ENCODE peak calls at places on chromosomes 2 and 18, in seven cellular contexts. N is HCT116, Z is PC-9, I is GM23338, Y is hepatocyte, C is PC-3, A is MM.1S. S is an unnamed sample. For H3K9me2, the result is how much of the 10 kb centered on the place peaks cover.

GRCh38 chr2:201980389-201980821 is 53.2 kb upstream of the FZD7 start:
- DNase-seq in N (no peak), Z (no peak), I (no peak), Y (no peak), C (no peak), A (peak), S (no peak)

GRCh38 chr2:180707867-180708205 is 272.6 kb upstream of the UBE2E3 start:
- DNase-seq in N (peak), Z (peak), I (no peak), Y (peak), C (peak), A (no peak), S (no peak)

GRCh38 chr2:28437142-28437835 is 44.6 kb downstream of the FOSL2 start:
- DNase-seq in N (no peak), Z (peak), I (no peak), Y (no peak), C (no peak), A (no peak), S (no peak)

GRCh38 chr2:239953418-239954061 is 71.6 kb downstream of the NDUFA10 start:
- DNase-seq in N (no peak), Z (no peak), I (no peak), Y (no peak), C (no peak), A (no peak), S (no peak)

GRCh38 chr2:109427661-109428091 is 186.1 kb downstream of the SEPTIN10 start:
- DNase-seq in N (no peak), Z (no peak), I (no peak), Y (no peak), C (no peak), A (no peak), S (no peak)

GRCh38 chr2:79994915-79995419 is 309.6 kb downstream of the LRRTM1 start:
- DNase-seq in N (no peak), Z (no peak), I (no peak), Y (no peak), C (no peak), A (no peak), S (no peak)

GRCh38 chr2:132929786-132930185 is 259.8 kb upstream of the LYPD1 start:
- DNase-seq in N (no peak), Z (no peak), I (no peak), Y (peak), C (no peak), A (no peak), S (no peak)

GRCh38 chr2:73700111-73700510 is 37.0 kb downstream of the TPRKB start:
- DNase-seq in N (no peak), Z (peak), I (no peak), Y (no peak), C (peak), A (no peak), S (no peak)

GRCh38 chr2:134976074-134976702 is 57.6 kb downstream of the CCNT2 start:
- DNase-seq in N (no peak), Z (no peak), I (no peak), Y (no peak), C (no peak), A (peak), S (no peak)

GRCh38 chr2:157875720-157876065 is 437 bp downstream of the ACVR1 start:
- DNase-seq in N (no peak), Z (no peak), I (peak), Y (peak), C (peak), A (peak), S (no peak)

GRCh38 chr2:46970334-46971288 is 55.0 kb upstream of the MCFD2 start:
- DNase-seq in N (no peak), Z (peak), I (no peak), Y (peak), C (peak), A (no peak), S (no peak)

GRCh38 chr2:119231975-119232665 is 8.5 kb downstream of the STEAP3 start:
- DNase-seq in N (no peak), Z (no peak), I (no peak), Y (no peak), C (peak), A (no peak), S (no peak)

GRCh38 chr18:79506191-79507075 is 110.7 kb downstream of the NFATC1 start:
- DNase-seq in N (no peak), Z (no peak), I (no peak), Y (no peak), C (no peak), A (no peak), S (no peak)

GRCh38 chr2:212001280-212001679 is 537.3 kb downstream of the ERBB4 start:
- DNase-seq in N (no peak), Z (no peak), I (no peak), Y (no peak), C (no peak), A (no peak), S (no peak)

GRCh38 chr2:54629914-54630609 is 93.4 kb upstream of the EML6 start:
- DNase-seq in N (no peak), Z (no peak), I (no peak), Y (peak), C (peak), A (no peak), S (no peak)

GRCh38 chr2:205198130-205198505 is 484.2 kb upstream of the NRP2 start:
- DNase-seq in N (no peak), Z (no peak), I (peak), Y (no peak), C (peak), A (no peak), S (no peak)

GRCh38 chr2:134220525-134220924 is 33.3 kb upstream of the MGAT5 start:
- DNase-seq in N (no peak), Z (no peak), I (no peak), Y (no peak), C (no peak), A (no peak), S (no peak)

GRCh38 chr18:61575419-61575818 is 242.2 kb downstream of the CDH20 start:
- DNase-seq in N (no peak), Z (no peak), I (peak), Y (no peak), C (no peak), A (no peak), S (no peak)

GRCh38 chr18:63317556-63317946 is 2.0 kb downstream of the BCL2 start:
- DNase-seq in N (no peak), Z (no peak), I (no peak), Y (no peak), C (no peak), A (peak), S (no peak)

GRCh38 chr2:60745761-60746160 is 10.3 kb upstream of the PAPOLG start:
- DNase-seq in N (no peak), Z (no peak), I (no peak), Y (no peak), C (no peak), A (no peak), S (no peak)

GRCh38 chr2:8219631-8220393 is 462.0 kb upstream of the ID2 start:
- DNase-seq in N (no peak), Z (no peak), I (no peak), Y (no peak), C (no peak), A (no peak), S (no peak)

GRCh38 chr2:70084973-70085710 is 2.1 kb upstream of the PCBP1 start:
- DNase-seq in N (peak), Z (peak), I (peak), Y (peak), C (peak), A (peak), S (peak)

GRCh38 chr2:210591663-210592062 is 35.3 kb downstream of the CPS1 start:
- DNase-seq in N (no peak), Z (no peak), I (no peak), Y (no peak), C (no peak), A (no peak), S (no peak)

GRCh38 chr2:210584834-210585233 is 28.4 kb downstream of the CPS1 start:
- DNase-seq in N (peak), Z (peak), I (peak), Y (peak), C (peak), A (no peak), S (no peak)

DNA sequence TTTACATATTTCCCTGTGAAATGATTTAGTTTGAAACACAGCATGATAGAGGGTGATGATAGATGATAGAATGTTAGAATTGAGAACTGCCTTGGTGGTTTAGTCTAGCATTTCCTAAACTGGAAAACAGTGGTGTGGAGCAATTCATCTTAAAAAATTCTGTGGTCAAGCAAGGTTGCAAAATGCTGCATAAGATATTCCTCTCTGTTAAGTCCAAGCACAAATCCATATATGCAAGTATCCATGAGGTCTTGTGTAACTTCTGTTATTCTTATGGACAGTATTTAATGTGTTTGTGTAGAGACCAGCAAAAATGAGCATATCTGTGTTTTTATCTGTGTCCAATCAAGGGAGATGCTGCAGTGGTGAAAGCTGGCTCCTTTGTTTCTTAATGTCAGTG is 30.0 kb downstream of the CPS1 start:
- DNase-seq in N (no peak), Z (no peak), I (no peak), Y (no peak), C (no peak), A (no peak), S (no peak)
- H3K9me2 ChIP-seq in N (under half), Z (under half), I (under half), Y (under half), C (under half), A (under half), S (under half)

GRCh38 chr2:227813562-227814353 is at the start of gene CCL20:
- DNase-seq in N (no peak), Z (no peak), I (peak), Y (peak), C (no peak), A (no peak), S (no peak)
- TF ChIP-seq CTCF in N (no peak), Z (no peak), I (peak), Y (no peak), C (peak), A (no peak), S (no peak)

DNA sequence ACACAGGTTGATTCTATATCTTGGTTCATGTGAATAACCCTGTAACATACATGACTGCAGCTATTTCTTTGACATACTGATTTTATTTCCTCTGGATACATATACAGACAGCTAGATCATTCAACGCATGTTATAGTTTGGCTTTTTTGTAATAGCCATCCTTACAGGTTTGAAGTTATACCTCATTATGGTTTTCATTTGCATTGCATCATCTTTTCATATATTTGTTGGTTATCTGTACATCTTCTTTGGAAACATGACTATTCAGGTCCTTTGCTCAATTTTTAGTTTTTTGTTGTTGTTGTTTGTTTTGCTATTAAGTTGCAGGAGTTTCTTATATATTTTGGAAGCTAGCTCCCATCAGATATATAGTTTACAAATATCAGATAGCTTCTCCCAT is 276.2 kb upstream of the NETO1 start:
- DNase-seq in N (no peak), Z (no peak), I (no peak), Y (no peak), C (no peak), A (no peak), S (no peak)
- H3K9me2 ChIP-seq in N (under half), Z (under half), I (under half), Y (under half), C (under half), A (under half), S (under half)

DNA sequence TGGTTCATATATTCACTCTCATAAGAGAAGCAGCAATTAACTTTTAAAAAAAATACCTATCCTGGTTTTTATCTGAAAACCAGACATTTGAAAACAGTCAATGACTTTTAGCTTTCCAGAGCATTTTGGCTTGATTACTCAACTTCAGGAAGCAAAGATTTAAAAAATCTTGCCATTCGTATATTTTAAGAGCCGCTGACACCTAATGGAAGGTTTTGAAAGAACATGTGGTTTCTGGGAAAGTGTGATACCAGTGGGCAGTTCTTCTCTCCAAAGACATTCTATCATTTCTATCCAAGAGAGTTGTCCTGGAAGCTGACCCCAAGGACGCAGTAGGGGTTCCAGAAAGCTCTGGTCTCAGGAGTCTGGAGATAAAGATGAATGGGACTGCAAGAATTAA is 234.7 kb downstream of the TTC32 start:
- DNase-seq in N (peak), Z (no peak), I (peak), Y (no peak), C (peak), A (peak), S (no peak)
- TF ChIP-seq CTCF in N (peak), Z (peak), I (peak), Y (peak), C (peak), A (peak), S (peak)

GRCh38 chr18:22734103-22734661 is 198.9 kb upstream of the RBBP8 start:
- DNase-seq in N (no peak), Z (no peak), I (no peak), Y (no peak), C (no peak), A (no peak), S (no peak)

GRCh38 chr18:22734812-22735627 is 198.1 kb upstream of the RBBP8 start:
- DNase-seq in N (no peak), Z (no peak), I (no peak), Y (no peak), C (no peak), A (no peak), S (no peak)

GRCh38 chr18:22728481-22729105 is 204.5 kb upstream of the RBBP8 start:
- DNase-seq in N (no peak), Z (no peak), I (no peak), Y (no peak), C (no peak), A (no peak), S (no peak)

GRCh38 chr18:22728016-22728415 is 205.1 kb upstream of the RBBP8 start:
- DNase-seq in N (no peak), Z (no peak), I (no peak), Y (peak), C (no peak), A (no peak), S (no peak)

DNA sequence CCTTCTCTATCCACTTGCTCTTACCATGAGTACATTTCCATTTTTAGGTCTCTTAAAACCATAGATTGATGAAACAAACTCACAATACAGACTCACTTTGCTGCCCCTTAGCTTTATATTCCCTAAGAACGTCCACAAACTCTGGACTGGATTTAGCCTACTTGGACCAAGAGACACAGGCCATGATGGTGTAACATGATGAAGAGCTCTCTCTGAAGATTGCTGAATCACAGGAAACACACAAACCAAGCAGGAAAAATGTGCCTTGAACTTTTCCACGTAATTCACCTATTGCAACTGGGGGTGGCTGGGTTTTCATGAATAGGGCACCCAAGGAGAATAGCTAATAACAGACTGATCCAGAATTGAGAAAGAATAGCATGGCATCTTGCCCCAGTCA is 201.7 kb upstream of the RBBP8 start:
- DNase-seq in N (no peak), Z (no peak), I (no peak), Y (no peak), C (no peak), A (no peak), S (no peak)
- H3K9me2 ChIP-seq in N (under half), Z (under half), I (under half), Y (under half), C (under half), A (under half), S (under half)

DNA sequence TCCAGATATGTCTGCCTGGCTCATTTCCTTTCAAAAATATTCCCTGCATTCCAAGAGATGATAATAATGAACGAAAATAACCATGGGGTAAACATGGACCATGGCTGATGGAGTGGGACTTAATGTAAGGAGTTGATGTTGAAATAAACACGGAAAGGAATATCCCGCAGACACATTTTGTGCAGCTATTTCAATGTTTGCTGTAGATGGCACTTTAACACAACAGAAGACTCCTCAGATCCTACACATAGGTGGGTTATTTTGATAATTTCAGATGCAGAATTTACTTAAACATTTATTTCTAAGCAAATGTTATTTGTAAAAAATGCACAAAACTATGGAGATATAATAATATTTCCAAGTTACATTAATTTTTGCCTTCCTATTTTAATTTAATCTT is 87.5 kb upstream of the DYNAP start:
- DNase-seq in N (no peak), Z (no peak), I (no peak), Y (no peak), C (no peak), A (no peak), S (no peak)
- TF ChIP-seq CTCF in N (no peak), Z (no peak), I (peak), Y (no peak), C (peak), A (no peak), S (peak)

GRCh38 chr18:55494441-55494840 is 93.6 kb downstream of the TCF4 start:
- DNase-seq in N (no peak), Z (no peak), I (no peak), Y (no peak), C (no peak), A (no peak), S (no peak)
- H3K9me2 ChIP-seq in N (under half), Z (under half), I (under half), Y (under half), C (under half), A (under half), S (under half)

GRCh38 chr2:6846967-6847695 is 18.6 kb downstream of the CMPK2 start:
- DNase-seq in N (no peak), Z (no peak), I (no peak), Y (no peak), C (no peak), A (no peak), S (no peak)

GRCh38 chr2:6841537-6842287 is 24.0 kb downstream of the CMPK2 start:
- DNase-seq in N (no peak), Z (no peak), I (no peak), Y (no peak), C (no peak), A (no peak), S (no peak)

GRCh38 chr2:6845312-6845711 is 20.4 kb downstream of the CMPK2 start:
- DNase-seq in N (no peak), Z (no peak), I (peak), Y (no peak), C (no peak), A (no peak), S (peak)

GRCh38 chr2:6846540-6846939 is 19.2 kb downstream of the CMPK2 start:
- DNase-seq in N (no peak), Z (no peak), I (no peak), Y (no peak), C (no peak), A (no peak), S (no peak)

GRCh38 chr2:6845903-6846302 is 19.8 kb downstream of the CMPK2 start:
- DNase-seq in N (no peak), Z (no peak), I (no peak), Y (no peak), C (peak), A (no peak), S (no peak)
- TF ChIP-seq CTCF in N (peak), Z (peak), I (peak), Y (no peak), C (peak), A (peak), S (peak)

GRCh38 chr18:72409923-72410322 is 134.2 kb downstream of the CBLN2 start:
- DNase-seq in N (no peak), Z (no peak), I (no peak), Y (no peak), C (no peak), A (no peak), S (no peak)
- H3K9me2 ChIP-seq in N (under half), Z (under half), I (under half), Y (under half), C (under half), A (under half), S (under half)

DNA sequence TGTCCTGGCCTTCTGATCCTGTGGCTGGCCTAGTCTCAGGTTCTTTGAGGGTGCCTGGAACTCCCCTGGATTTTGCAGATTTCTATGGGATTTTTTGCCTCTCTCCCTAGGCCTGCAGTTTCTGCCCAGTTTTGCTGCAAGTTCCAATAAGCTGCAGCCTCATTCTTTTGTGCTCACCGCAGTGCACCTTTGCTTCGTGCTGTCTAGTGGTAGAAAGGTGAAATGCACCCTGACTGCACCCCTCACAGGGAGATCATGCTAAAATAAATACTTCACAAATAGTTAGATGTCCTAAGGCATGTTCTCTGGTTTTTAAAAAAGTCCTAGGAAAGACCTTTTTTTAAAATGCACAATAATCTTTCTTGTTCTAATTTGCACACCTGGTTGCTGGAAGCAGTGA is 72.5 kb downstream of the GNAL start:
- DNase-seq in N (peak), Z (no peak), I (peak), Y (peak), C (peak), A (no peak), S (peak)
- TF ChIP-seq CTCF in N (peak), Z (peak), I (peak), Y (peak), C (peak), A (peak), S (peak)